ENCODE peak calls at places on chromosome 18, in five cellular contexts. V, R, F, M and Z are unnamed samples.

GRCh38 chr18:31156831-31157763 is 5.6 kb downstream of the DSC1 start:
- DNase-seq in R (no peak), F (no peak), V (no peak), M (no peak), Z (no peak)

GRCh38 chr18:34970106-34970505 is 71.1 kb upstream of the MAPRE2 start:
- DNase-seq in R (no peak), V (no peak), F (no peak), M (no peak), Z (no peak)

GRCh38 chr18:52715421-52715820 is 375.4 kb downstream of the DCC start:
- DNase-seq in M (no peak), V (no peak), F (no peak), R (no peak), Z (no peak)

GRCh38 chr18:66167829-66168463 is 417.1 kb downstream of the CDH7 start:
- DNase-seq in M (no peak), F (no peak), R (no peak), V (no peak), Z (no peak)

GRCh38 chr18:62897153-62897552 is 181.8 kb downstream of the PHLPP1 start:
- DNase-seq in R (no peak), M (no peak), F (no peak), V (peak; percentile 78), Z (no peak)

GRCh38 chr18:34701911-34702310 is 8.2 kb upstream of the DTNA start:
- DNase-seq in V (no peak), F (no peak), M (no peak), R (no peak), Z (no peak)

GRCh38 chr18:30658306-30658705 is 384.2 kb downstream of the DSC3 start:
- DNase-seq in V (no peak), M (no peak), R (no peak), F (no peak), Z (no peak)

GRCh38 chr18:58755304-58756010 is 84.2 kb downstream of the MALT1 start:
- DNase-seq in M (no peak), F (no peak), V (no peak), R (no peak), Z (no peak)

GRCh38 chr18:49744395-49744987 is 68.8 kb downstream of the ACAA2 start:
- DNase-seq in V (no peak), R (no peak), M (no peak), F (no peak), Z (no peak)

GRCh38 chr18:54775686-54776085 is 52.6 kb upstream of the RAB27B start:
- DNase-seq in F (peak; percentile 60), M (no peak), R (no peak), V (peak; percentile 29), Z (no peak)

GRCh38 chr18:22694954-22695353 is 238.2 kb upstream of the RBBP8 start:
- DNase-seq in V (peak; percentile 53), M (no peak), F (peak; percentile 68), R (no peak), Z (no peak)

GRCh38 chr18:33923980-33924379 is 300.7 kb downstream of the NOL4 start:
- DNase-seq in M (no peak), V (no peak), F (no peak), R (no peak), Z (no peak)

GRCh38 chr18:76873311-76873710 is 51.0 kb downstream of the ZNF236 start:
- DNase-seq in M (no peak), V (no peak), R (no peak), F (no peak), Z (no peak)